ENCODE peak calls at places on chromosomes 11 and 22, in six cellular contexts. P is CD8-positive, alpha-beta T cell; R is left ventricle myocardium inferior; C is prostate gland; G is uterus; K is right lobe of liver. O is an unnamed sample. For H3K27me3, the result is how much of the 10 kb centered on the place peaks cover.

GRCh38 chr11:12246169-12246568 is 131.2 kb upstream of the PARVA start:
- DNase-seq in P (no peak), G (no peak), K (no peak), C (no peak), R (no peak), O (no peak)

GRCh38 chr11:60970369-60970774 is 1.1 kb upstream of the CD6 start:
- DNase-seq in G (no peak), R (peak), C (no peak), K (no peak), P (peak), O (no peak)

GRCh38 chr11:90874971-90875370 is 652.1 kb upstream of the CHORDC1 start:
- DNase-seq in K (no peak), C (no peak), G (no peak), R (no peak), P (no peak), O (no peak)

GRCh38 chr11:128548655-128549255 is 38.6 kb downstream of the ETS1 start:
- DNase-seq in C (no peak), K (peak), R (peak), G (peak), P (no peak), O (no peak)

GRCh38 chr22:30500628-30501027 is 4.9 kb downstream of the SEC14L4 start:
- DNase-seq in G (no peak), C (no peak), K (no peak), P (no peak), R (no peak), O (no peak)

GRCh38 chr11:133865466-133865865 is 20.2 kb upstream of the SPATA19 start:
- DNase-seq in C (no peak), G (no peak), R (no peak), P (no peak), K (no peak), O (no peak)

GRCh38 chr11:122723576-122723975 is 68.1 kb downstream of the UBASH3B start:
- DNase-seq in C (no peak), K (no peak), R (no peak), P (no peak), G (no peak), O (no peak)

GRCh38 chr22:22884010-22884887 is 3.4 kb upstream of the IGLL5 start:
- DNase-seq in P (peak), G (no peak), R (peak), K (no peak), C (no peak), O (peak)

GRCh38 chr22:28935713-28936112 is 52.3 kb downstream of the ZNRF3 start:
- DNase-seq in R (no peak), G (no peak), C (no peak), K (no peak), P (no peak), O (no peak)

GRCh38 chr11:48007677-48008076 is 27.3 kb downstream of the PTPRJ start:
- DNase-seq in C (no peak), K (peak), R (no peak), G (no peak), P (no peak), O (no peak)

GRCh38 chr11:110689306-110689705 is 22.9 kb downstream of the ARHGAP20 start:
- DNase-seq in C (no peak), P (no peak), G (no peak), R (no peak), K (no peak), O (no peak)

GRCh38 chr11:84981296-84981695 is 645.8 kb downstream of the DLG2 start:
- DNase-seq in G (no peak), C (no peak), R (no peak), K (no peak), P (no peak), O (no peak)

GRCh38 chr11:124481365-124482323 is 36.1 kb upstream of the OR8B8 start:
- DNase-seq in P (no peak), K (no peak), G (no peak), R (no peak), C (no peak), O (peak)
- H3K4me3 ChIP-seq in P (no peak), K (no peak), G (no peak), R (peak), C (no peak), O (no peak)

DNA sequence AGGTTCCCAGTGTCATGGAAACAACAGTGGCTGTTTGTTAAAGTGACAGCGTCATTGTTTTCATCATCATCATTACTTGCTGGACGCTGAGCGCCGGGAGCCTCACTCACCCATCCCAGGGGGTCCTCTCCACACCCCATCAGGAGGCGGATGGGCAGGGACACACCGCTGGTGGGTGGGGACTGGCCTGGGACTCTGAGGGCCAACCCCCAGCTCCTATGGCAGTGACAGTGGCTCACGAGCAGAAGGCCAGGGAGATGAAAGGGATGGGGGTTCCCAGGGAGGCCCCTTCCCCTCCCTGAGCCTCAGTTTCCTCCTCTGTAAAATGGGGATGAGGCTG is 76.6 kb upstream of the PRR5 start:
- DNase-seq in K (no peak), R (no peak), G (no peak), C (no peak), P (no peak), O (no peak)
- H3K27me3 ChIP-seq in K (under half), R (half or more), G (under half), C (under half), P (under half), O (under half)

GRCh38 chr11:35192347-35192746 is 53.4 kb downstream of the CD44 start:
- DNase-seq in G (peak), P (no peak), K (peak), C (no peak), R (peak), O (no peak)

GRCh38 chr11:35185696-35186095 is 46.7 kb downstream of the CD44 start:
- DNase-seq in R (no peak), P (no peak), K (no peak), C (no peak), G (no peak), O (no peak)

GRCh38 chr11:35193767-35194166 is 54.8 kb downstream of the CD44 start:
- DNase-seq in R (no peak), P (no peak), C (no peak), G (no peak), K (no peak), O (no peak)

GRCh38 chr11:35187996-35188395 is 49.0 kb downstream of the CD44 start:
- DNase-seq in K (no peak), C (no peak), R (no peak), G (no peak), P (no peak), O (no peak)

GRCh38 chr11:35190804-35191348 is 51.9 kb downstream of the CD44 start:
- DNase-seq in P (no peak), K (no peak), G (no peak), R (no peak), C (no peak), O (no peak)
- H3K4me3 ChIP-seq in P (no peak), K (no peak), G (no peak), R (no peak), C (no peak), O (no peak)

GRCh38 chr11:19347911-19348310 is 107.2 kb upstream of the E2F8 start:
- DNase-seq in C (no peak), K (no peak), R (no peak), P (no peak), G (no peak), O (no peak)
- H3K27me3 ChIP-seq in C (under half), K (under half), R (half or more), P (under half), G (under half), O (under half)

GRCh38 chr11:119726150-119726553 is 2.8 kb downstream of the NECTIN1 start:
- DNase-seq in R (no peak), P (no peak), G (no peak), K (peak), C (no peak), O (no peak)
- H3K4me3 ChIP-seq in R (peak), P (no peak), G (no peak), K (no peak), C (no peak), O (peak)

DNA sequence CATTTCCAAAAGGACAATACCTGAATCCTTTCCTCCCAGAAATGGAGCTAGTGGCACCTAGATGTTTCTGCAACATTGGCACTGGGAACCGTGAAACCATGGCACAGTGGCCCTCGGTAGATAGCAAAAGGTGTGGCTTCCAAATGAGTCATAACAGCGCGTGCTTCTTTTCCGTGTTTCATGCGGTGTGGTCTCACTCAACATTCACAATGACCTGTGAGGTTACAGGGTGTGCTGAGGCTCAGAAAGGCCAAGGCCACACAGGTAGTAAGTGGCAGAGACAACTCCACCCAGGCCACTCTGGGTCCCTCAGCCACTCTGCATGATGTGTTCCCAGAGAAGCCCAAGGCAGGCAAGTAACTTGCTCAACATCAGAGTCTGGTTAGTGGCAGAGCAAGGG is 67.4 kb downstream of the TP53I11 start:
- DNase-seq in P (no peak), R (no peak), C (no peak), K (no peak), G (no peak), O (no peak)
- H3K27me3 ChIP-seq in P (under half), R (under half), C (under half), K (under half), G (under half), O (under half)

DNA sequence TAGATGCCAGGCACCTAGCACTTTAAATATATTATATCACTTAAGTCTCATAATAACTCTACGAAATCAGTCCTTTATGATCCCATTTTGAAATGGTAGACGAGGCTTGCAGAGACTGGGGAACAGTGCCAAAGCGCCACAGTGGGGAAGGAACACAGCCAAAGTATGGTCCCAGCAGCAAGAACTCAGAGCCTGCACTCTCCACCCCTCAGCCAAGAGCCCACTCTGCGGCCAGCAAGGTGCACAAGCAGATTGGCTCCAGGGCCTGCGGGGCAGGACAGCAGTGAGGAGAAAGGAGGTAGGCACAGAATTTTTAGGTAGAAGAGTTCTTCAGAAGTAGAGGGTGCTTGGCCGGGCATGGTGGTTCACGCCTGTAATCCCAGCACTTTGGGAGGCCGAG is 61.4 kb downstream of the NRXN2 start:
- DNase-seq in R (no peak), C (no peak), K (no peak), G (no peak), P (no peak), O (no peak)
- H3K4me3 ChIP-seq in R (no peak), C (no peak), K (no peak), G (no peak), P (no peak), O (no peak)

GRCh38 chr11:64295760-64296159 is 4.4 kb upstream of the CATSPERZ start:
- DNase-seq in P (no peak), K (no peak), C (no peak), G (no peak), R (no peak), O (no peak)
- H3K27me3 ChIP-seq in P (half or more), K (under half), C (under half), G (under half), R (half or more), O (half or more)